ENCODE peak calls at places on chromosomes 11 and 22, in seven cellular contexts. Y, F, R, X, M, G and W are unnamed samples.

GRCh38 chr11:63343130-63343529 is 26.5 kb upstream of the SLC22A9 start:
- DNase-seq in Y (no peak), F (no peak), R (no peak), X (no peak), M (no peak), G (no peak), W (no peak)

GRCh38 chr11:63534076-63534475 is 2.5 kb upstream of the PLAAT4 start:
- DNase-seq in Y (no peak), F (no peak), R (no peak), X (no peak), M (no peak), G (no peak), W (no peak)

GRCh38 chr11:14954581-14954980 is 17.6 kb downstream of the CALCA start:
- DNase-seq in Y (no peak), F (no peak), R (no peak), X (no peak), M (no peak), G (peak; percentile 39), W (no peak)

GRCh38 chr11:2092464-2092910 is 46.7 kb downstream of the IGF2 start:
- DNase-seq in Y (no peak), F (no peak), R (peak; percentile 57), X (no peak), M (no peak), G (no peak), W (no peak)

GRCh38 chr11:76215946-76216345 is 9.6 kb upstream of the WNT11 start:
- DNase-seq in Y (peak; percentile 65), F (no peak), R (no peak), X (no peak), M (no peak), G (no peak), W (no peak)

GRCh38 chr11:69887841-69888670 is 68.8 kb upstream of the FGF3 start:
- DNase-seq in Y (no peak), F (no peak), R (no peak), X (no peak), M (no peak), G (no peak), W (no peak)

GRCh38 chr22:45612451-45612901 is 59.2 kb upstream of the ATXN10 start:
- DNase-seq in Y (peak; percentile 87), F (peak; percentile 85), R (peak; percentile 87), X (peak; percentile 61), M (no peak), G (no peak), W (no peak)

GRCh38 chr11:64207247-64208085 is 945 bp downstream of the FERMT3 start:
- DNase-seq in Y (peak; percentile 87), F (peak; percentile 95), R (no peak), X (peak; percentile 80), M (no peak), G (no peak), W (peak; percentile 91)

GRCh38 chr22:31448382-31448781 is 41.3 kb downstream of the EIF4ENIF1 start:
- DNase-seq in Y (no peak), F (no peak), R (no peak), X (no peak), M (no peak), G (no peak), W (no peak)

GRCh38 chr22:31447337-31447736 is 42.3 kb downstream of the EIF4ENIF1 start:
- DNase-seq in Y (peak; percentile 27), F (no peak), R (no peak), X (peak; percentile 44), M (no peak), G (no peak), W (no peak)

GRCh38 chr22:31446767-31447166 is 42.9 kb downstream of the EIF4ENIF1 start:
- DNase-seq in Y (no peak), F (no peak), R (no peak), X (no peak), M (no peak), G (no peak), W (no peak)

GRCh38 chr22:31449521-31449920 is 40.1 kb downstream of the EIF4ENIF1 start:
- DNase-seq in Y (no peak), F (no peak), R (no peak), X (no peak), M (no peak), G (no peak), W (no peak)

GRCh38 chr22:31451709-31452571 is 37.7 kb downstream of the EIF4ENIF1 start:
- DNase-seq in Y (peak; percentile 76), F (peak; percentile 54), R (no peak), X (no peak), M (peak; percentile 21), G (no peak), W (peak; percentile 65)
- TF ChIP-seq CTCF in Y (peak; percentile 72), F (peak; percentile 66), R (no peak), X (no peak), M (peak; percentile 46), G (no peak), W (peak; percentile 54)

GRCh38 chr22:49657275-49657973 is 170.2 kb downstream of the BRD1 start:
- DNase-seq in Y (no peak), F (peak; percentile 30), R (no peak), X (peak; percentile 82), M (no peak), G (no peak), W (peak; percentile 40)
- H3K4me3 ChIP-seq in Y (no peak overlapping the region), F (no peak overlapping the region), R (peak overlapping the region; percentile 45), X (peak overlapping the region; percentile 52), M (no peak overlapping the region), G (peak overlapping the region; percentile 44), W (peak overlapping the region; percentile 48)

GRCh38 chr11:56841210-56841810 is 92.8 kb upstream of the OR9G4 start:
- DNase-seq in Y (peak; percentile 67), F (peak; percentile 67), R (no peak), X (no peak), M (peak; percentile 35), G (no peak), W (peak; percentile 55)
- TF ChIP-seq CTCF in Y (peak; percentile 64), F (peak; percentile 76), R (peak; percentile 38), X (peak; percentile 70), M (peak; percentile 89), G (peak; percentile 67), W (peak; percentile 61)

GRCh38 chr11:119016216-119017009 is 1.7 kb downstream of the RPS25 start:
- DNase-seq in Y (no peak), F (no peak), R (no peak), X (no peak), M (no peak), G (no peak), W (no peak)
- H3K4me3 ChIP-seq in Y (peak overlapping the region; percentile 78), F (peak overlapping the region; percentile 100), R (peak overlapping the region; percentile 74), X (peak overlapping the region; percentile 78), M (peak overlapping the region; percentile 72), G (no peak overlapping the region), W (peak overlapping the region; percentile 94)

DNA sequence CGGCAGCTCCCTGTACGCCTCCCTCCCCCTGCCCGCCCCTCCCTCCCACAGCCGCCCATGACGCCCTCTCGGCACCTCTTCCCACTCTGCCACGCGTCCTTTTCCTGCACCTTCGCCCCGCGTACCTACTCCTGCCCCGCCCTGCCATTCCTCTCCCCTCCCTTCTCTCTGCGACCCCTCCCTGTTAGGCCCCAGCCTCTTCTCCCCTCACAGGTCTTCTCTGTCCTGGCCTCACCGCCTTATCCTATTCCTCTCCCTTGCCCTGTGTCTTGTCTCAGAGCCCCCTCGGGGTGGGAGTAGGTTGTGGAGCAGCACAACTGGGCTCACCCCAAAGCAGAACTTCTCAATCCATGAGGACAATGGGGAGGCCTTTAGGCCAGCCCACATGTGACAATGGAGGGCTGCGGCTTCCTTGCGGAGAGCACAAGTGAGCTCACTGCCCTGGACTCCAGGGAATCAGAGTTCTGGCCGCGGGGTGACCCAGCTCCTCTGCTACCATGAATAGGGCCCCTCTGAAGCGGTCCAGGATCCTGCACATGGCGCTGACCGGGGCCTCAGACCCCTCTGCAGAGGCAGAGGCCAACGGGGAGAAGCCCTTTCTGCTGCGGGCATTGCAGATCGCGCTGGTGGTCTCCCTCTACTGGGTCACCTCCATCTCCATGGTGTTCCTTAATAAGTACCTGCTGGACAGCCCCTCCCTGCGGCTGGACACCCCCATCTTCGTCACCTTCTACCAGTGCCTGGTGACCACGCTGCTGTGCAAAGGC is 539 bp downstream of the SLC35C1 start:
- DNase-seq in Y (peak; percentile 85), F (peak; percentile 60), R (peak; percentile 80), X (peak; percentile 71), M (peak; percentile 25), G (no peak), W (peak; percentile 23)
- TF ChIP-seq CTCF in Y (no peak), F (no peak), R (no peak), X (no peak), M (no peak), G (no peak), W (no peak)

GRCh38 chr11:61805146-61805545 is 11.7 kb downstream of the FADS1 start:
- DNase-seq in Y (no peak), F (peak; percentile 38), R (no peak), X (no peak), M (no peak), G (no peak), W (no peak)
- H3K4me3 ChIP-seq in Y (no peak overlapping the region), F (no peak overlapping the region), R (no peak overlapping the region), X (no peak overlapping the region), M (no peak overlapping the region), G (no peak overlapping the region), W (no peak overlapping the region)

GRCh38 chr11:4695442-4695841 is 2.2 kb downstream of the OR51E2 start:
- DNase-seq in Y (no peak), F (no peak), R (no peak), X (no peak), M (no peak), G (no peak), W (no peak)

GRCh38 chr11:4699697-4700435 is 2.2 kb upstream of the OR51E2 start:
- DNase-seq in Y (no peak), F (no peak), R (no peak), X (no peak), M (no peak), G (no peak), W (peak; percentile 74)

GRCh38 chr11:4700436-4700820 is 2.8 kb upstream of the OR51E2 start:
- DNase-seq in Y (no peak), F (no peak), R (no peak), X (no peak), M (no peak), G (no peak), W (no peak)

GRCh38 chr11:4697583-4697982 is at the start of gene OR51E2:
- DNase-seq in Y (peak; percentile 22), F (peak; percentile 16), R (no peak), X (no peak), M (no peak), G (no peak), W (no peak)
- TF ChIP-seq CTCF in Y (no peak), F (no peak), R (no peak), X (no peak), M (no peak), G (no peak), W (no peak)

DNA sequence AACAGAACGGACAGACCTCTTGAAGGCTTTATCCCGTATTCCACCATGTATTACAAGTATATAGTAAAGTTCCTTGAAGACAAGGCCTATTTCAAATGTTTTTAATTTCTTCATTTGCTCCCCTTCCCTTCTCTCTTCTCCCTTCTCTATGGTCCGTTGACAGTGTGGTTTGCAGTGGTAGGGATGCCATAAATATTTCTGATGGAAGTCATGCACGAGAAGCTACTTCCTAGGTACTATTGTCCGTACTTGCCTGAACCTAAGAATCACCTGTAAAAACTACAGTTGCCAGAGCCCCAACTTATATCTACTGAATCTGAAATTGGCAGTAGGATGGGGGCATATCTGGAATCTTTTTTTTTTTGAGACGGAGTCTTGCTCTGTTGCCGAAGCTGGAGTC is 2.8 kb downstream of the PISD start:
- DNase-seq in Y (no peak), F (no peak), R (no peak), X (no peak), M (no peak), G (no peak), W (no peak)
- H3K4me3 ChIP-seq in Y (no peak overlapping the region), F (no peak overlapping the region), R (no peak overlapping the region), X (no peak overlapping the region), M (no peak overlapping the region), G (no peak overlapping the region), W (no peak overlapping the region)